ENCODE peak calls at places on chromosomes 12 and 14, in five cellular contexts. One of them, this sample, is unnamed.

GRCh38 chr12:120984351-120984898 is 6.1 kb downstream of the HNF1A start:
- DNase-seq in GM23248: no peak
- DNase-seq in gastrocnemius medialis: no peak
- DNase-seq in HCT116: no peak
- DNase-seq in neuronal stem cell: no peak
- DNase-seq in this sample: no peak

GRCh38 chr12:129127771-129128170 is 274.5 kb downstream of the GLT1D1 start:
- DNase-seq in gastrocnemius medialis: no peak
- DNase-seq in neuronal stem cell: no peak
- DNase-seq in HCT116: no peak
- DNase-seq in GM23248: no peak
- DNase-seq in this sample: no peak

GRCh38 chr12:48296586-48297396 is 53.9 kb downstream of the ZNF641 start:
- DNase-seq in neuronal stem cell: peak; percentile 66
- DNase-seq in GM23248: peak; percentile 82
- DNase-seq in gastrocnemius medialis: peak; percentile 63
- DNase-seq in HCT116: no peak
- DNase-seq in this sample: peak; percentile 75

GRCh38 chr12:129772463-129773169 is 131.2 kb downstream of the TMEM132D start:
- DNase-seq in gastrocnemius medialis: no peak
- DNase-seq in GM23248: no peak
- DNase-seq in neuronal stem cell: no peak
- DNase-seq in HCT116: no peak
- DNase-seq in this sample: no peak

GRCh38 chr14:104075530-104076151 is 9.9 kb upstream of the ASPG start:
- DNase-seq in gastrocnemius medialis: no peak
- DNase-seq in GM23248: peak; percentile 34
- DNase-seq in neuronal stem cell: no peak
- DNase-seq in HCT116: no peak
- DNase-seq in this sample: no peak

GRCh38 chr12:114476159-114476558 is 70.2 kb upstream of the TBX5 start:
- DNase-seq in HCT116: peak; percentile 13
- DNase-seq in neuronal stem cell: no peak
- DNase-seq in gastrocnemius medialis: no peak
- DNase-seq in GM23248: peak; percentile 81
- DNase-seq in this sample: no peak

GRCh38 chr12:119841433-119842210 is 35.5 kb downstream of the CIT start:
- DNase-seq in HCT116: no peak
- DNase-seq in neuronal stem cell: no peak
- DNase-seq in GM23248: peak; percentile 13
- DNase-seq in gastrocnemius medialis: no peak
- DNase-seq in this sample: no peak

GRCh38 chr12:42854826-42855225 is 265.3 kb upstream of the PRICKLE1 start:
- DNase-seq in GM23248: no peak
- DNase-seq in gastrocnemius medialis: no peak
- DNase-seq in HCT116: no peak
- DNase-seq in neuronal stem cell: no peak
- DNase-seq in this sample: no peak

GRCh38 chr12:98221243-98221808 is 294.1 kb upstream of the TMPO start:
- DNase-seq in neuronal stem cell: no peak
- DNase-seq in HCT116: no peak
- DNase-seq in GM23248: no peak
- DNase-seq in gastrocnemius medialis: no peak
- DNase-seq in this sample: no peak

DNA sequence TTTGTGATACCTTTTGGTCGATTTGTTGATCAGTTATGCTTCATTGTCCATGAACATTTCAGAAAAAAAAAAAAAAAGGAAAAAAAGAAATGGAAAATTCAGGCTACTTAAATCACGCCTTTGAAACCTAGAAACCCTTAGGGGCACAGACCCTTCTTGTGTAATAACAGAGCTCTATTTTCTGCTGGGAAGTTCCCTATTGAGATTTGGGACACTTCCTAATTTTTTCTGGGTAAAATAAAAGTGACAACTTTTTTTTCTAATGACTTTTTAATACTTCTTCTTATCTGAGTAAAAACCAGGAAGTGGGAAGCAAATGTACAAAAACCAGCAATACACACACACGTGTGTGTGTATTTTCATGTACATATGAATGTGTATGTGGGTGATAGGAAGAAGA is 35.8 kb downstream of the ETV6 start:
- DNase-seq in neuronal stem cell: no peak
- DNase-seq in GM23248: no peak
- DNase-seq in gastrocnemius medialis: no peak
- DNase-seq in HCT116: no peak
- DNase-seq in this sample: no peak
- H3K4me1 ChIP-seq in neuronal stem cell: no peaks in the 10 kb centered on the region
- H3K4me1 ChIP-seq in GM23248: peaks cover 30% of the 10 kb centered on the region
- H3K4me1 ChIP-seq in gastrocnemius medialis: peaks cover 9% of the 10 kb centered on the region
- H3K4me1 ChIP-seq in HCT116: no peaks in the 10 kb centered on the region
- H3K4me1 ChIP-seq in this sample: peaks cover 16% of the 10 kb centered on the region

DNA sequence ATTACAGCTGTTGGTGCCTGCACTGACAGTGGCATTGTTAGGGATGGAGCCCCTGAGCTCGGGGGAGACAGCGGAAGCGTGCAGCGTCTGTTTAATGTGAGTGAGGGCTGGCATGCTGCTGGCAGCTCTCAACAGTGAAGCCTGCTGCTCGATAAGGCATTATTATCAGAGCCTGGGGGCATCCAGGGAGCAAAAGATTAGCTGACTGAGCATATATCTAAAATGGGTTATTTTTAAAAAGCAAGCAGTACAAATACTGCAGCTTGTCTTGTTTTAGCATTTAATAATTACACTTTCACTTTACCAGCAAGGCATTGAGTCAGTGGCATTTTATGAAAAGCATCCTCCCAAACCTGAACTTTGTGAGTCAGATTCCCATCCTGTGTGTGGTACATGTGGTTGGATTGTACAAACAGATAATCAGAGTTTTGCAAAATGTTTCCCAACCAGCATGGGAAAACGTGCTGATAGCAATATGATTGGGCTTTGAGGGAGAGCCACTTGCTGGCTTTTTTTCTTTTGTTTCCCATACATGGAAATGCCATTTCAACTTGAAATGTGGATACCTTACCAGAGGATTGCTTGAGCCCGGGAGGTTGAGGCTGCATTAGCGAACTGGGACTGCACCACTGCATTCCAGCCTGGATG is 150.8 kb downstream of the PRKCH start:
- DNase-seq in HCT116: no peak
- DNase-seq in GM23248: peak; percentile 95
- DNase-seq in neuronal stem cell: no peak
- DNase-seq in gastrocnemius medialis: no peak
- DNase-seq in this sample: no peak
- H3K4me3 ChIP-seq in HCT116: no peak overlapping the region
- H3K4me3 ChIP-seq in GM23248: peak overlapping the region; percentile 82
- H3K4me3 ChIP-seq in neuronal stem cell: no peak overlapping the region
- H3K4me3 ChIP-seq in gastrocnemius medialis: peak overlapping the region; percentile 4
- H3K4me3 ChIP-seq in this sample: peak overlapping the region; percentile 45

DNA sequence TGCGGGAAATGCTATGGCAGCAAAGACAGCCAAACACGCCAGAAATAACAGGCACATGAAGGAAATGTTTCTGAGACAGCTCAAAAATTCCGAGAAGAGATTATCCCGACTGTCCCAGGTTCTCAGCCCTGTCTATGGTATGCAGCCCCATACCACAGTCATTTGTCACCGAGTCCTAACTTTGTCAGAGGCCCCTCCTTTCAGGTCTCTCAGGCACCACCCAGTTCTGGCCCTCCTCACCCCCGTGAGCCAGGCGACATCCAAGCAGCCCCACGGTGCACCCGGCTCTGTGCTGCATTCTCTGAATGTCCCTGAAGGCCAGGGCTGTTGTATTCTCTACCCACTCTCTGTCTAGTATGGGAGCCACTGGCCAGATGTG is 24.0 kb downstream of the SSH1 start:
- DNase-seq in neuronal stem cell: no peak
- DNase-seq in HCT116: peak; percentile 71
- DNase-seq in gastrocnemius medialis: peak; percentile 54
- DNase-seq in GM23248: peak; percentile 95
- DNase-seq in this sample: peak; percentile 71
- H3K27ac ChIP-seq in neuronal stem cell: peak overlapping the region; percentile 68
- H3K27ac ChIP-seq in HCT116: peak overlapping the region; percentile 67
- H3K27ac ChIP-seq in gastrocnemius medialis: peak overlapping the region; percentile 82
- H3K27ac ChIP-seq in GM23248: peak overlapping the region; percentile 100
- H3K27ac ChIP-seq in this sample: peak overlapping the region; percentile 92

GRCh38 chr14:99538275-99538674 is 57.1 kb downstream of the CCNK start:
- DNase-seq in gastrocnemius medialis: no peak
- DNase-seq in HCT116: no peak
- DNase-seq in GM23248: no peak
- DNase-seq in neuronal stem cell: no peak
- DNase-seq in this sample: no peak

GRCh38 chr14:99537399-99537798 is 56.2 kb downstream of the CCNK start:
- DNase-seq in GM23248: peak; percentile 89
- DNase-seq in gastrocnemius medialis: no peak
- DNase-seq in HCT116: no peak
- DNase-seq in neuronal stem cell: no peak
- DNase-seq in this sample: no peak

GRCh38 chr14:99539503-99539902 is 58.3 kb downstream of the CCNK start:
- DNase-seq in HCT116: no peak
- DNase-seq in GM23248: no peak
- DNase-seq in gastrocnemius medialis: no peak
- DNase-seq in neuronal stem cell: no peak
- DNase-seq in this sample: no peak

GRCh38 chr14:99540196-99541032 is 59.2 kb downstream of the CCNK start:
- DNase-seq in gastrocnemius medialis: no peak
- DNase-seq in neuronal stem cell: no peak
- DNase-seq in GM23248: no peak
- DNase-seq in HCT116: no peak
- DNase-seq in this sample: no peak

GRCh38 chr14:99538733-99539132 is 57.5 kb downstream of the CCNK start:
- DNase-seq in neuronal stem cell: no peak
- DNase-seq in HCT116: no peak
- DNase-seq in GM23248: no peak
- DNase-seq in gastrocnemius medialis: no peak
- DNase-seq in this sample: no peak
- H3K4me1 ChIP-seq in neuronal stem cell: peaks cover 43% of the 10 kb centered on the region
- H3K4me1 ChIP-seq in HCT116: peaks cover 35% of the 10 kb centered on the region
- H3K4me1 ChIP-seq in GM23248: peaks cover 15% of the 10 kb centered on the region
- H3K4me1 ChIP-seq in gastrocnemius medialis: peaks cover 5% of the 10 kb centered on the region
- H3K4me1 ChIP-seq in this sample: peaks cover 16% of the 10 kb centered on the region

DNA sequence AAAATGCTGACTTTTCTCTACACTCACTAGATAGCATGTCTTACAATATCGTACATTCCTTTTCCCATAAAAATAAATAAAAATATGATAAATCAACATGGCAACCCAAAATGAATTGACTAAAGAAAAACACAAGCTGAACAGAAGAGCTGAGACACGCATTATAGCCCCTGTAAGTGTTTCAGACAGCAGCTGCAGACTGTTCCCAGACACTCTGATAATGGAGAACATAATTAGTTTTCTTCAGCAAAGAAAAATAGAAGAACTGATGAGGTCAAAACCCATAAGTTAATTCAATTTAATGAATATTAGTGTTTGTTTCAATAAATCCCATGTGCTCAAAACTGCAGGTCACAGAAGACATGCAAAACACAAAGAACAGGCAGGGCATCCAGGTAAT is 23.8 kb downstream of the ST8SIA1 start:
- DNase-seq in HCT116: no peak
- DNase-seq in GM23248: no peak
- DNase-seq in gastrocnemius medialis: no peak
- DNase-seq in neuronal stem cell: no peak
- DNase-seq in this sample: no peak
- H3K4me3 ChIP-seq in HCT116: no peak overlapping the region
- H3K4me3 ChIP-seq in GM23248: no peak overlapping the region
- H3K4me3 ChIP-seq in gastrocnemius medialis: no peak overlapping the region
- H3K4me3 ChIP-seq in neuronal stem cell: no peak overlapping the region
- H3K4me3 ChIP-seq in this sample: no peak overlapping the region

DNA sequence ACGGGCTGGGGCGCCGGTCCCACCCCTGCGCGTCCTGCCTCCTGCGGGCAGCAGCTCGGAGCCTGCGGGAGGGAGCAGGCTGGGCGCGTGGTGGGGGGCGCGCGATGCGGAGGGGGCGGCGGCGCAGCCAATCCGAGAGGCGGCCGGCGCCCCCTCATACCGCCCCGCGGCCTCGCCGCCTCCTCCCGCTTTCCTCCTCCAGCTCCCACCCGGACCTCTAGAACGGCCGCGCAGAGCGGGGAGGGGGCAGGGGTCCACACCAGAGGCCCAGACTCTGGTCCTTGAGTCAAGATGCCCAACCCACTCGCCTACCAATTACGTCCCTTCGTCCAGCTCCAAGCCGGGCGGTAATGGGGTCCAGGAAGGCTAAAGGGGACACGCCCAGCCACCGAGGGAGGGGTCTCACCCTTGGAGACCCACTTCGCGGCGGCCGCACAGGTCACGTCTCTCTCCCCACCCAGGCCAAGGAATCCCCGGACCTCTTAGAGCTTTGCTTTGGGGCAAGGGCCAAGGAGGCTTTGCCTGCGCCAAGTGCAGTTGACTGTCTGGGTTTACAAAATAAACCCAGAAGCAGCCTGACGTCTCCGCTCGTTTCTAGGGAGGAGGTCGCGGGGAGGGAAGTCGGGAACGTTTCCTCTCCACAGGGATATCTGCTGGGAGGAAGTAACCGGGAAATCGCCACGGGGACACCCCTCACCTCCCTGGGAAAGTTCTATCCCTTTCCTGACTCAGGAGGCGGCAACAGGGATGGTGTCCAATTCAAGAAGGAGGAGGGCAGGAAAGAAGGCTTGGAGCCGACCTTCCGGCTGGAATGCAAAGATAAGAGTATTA is at the start of gene AMIGO2:
- DNase-seq in gastrocnemius medialis: peak; percentile 13
- DNase-seq in HCT116: no peak
- DNase-seq in neuronal stem cell: peak; percentile 46
- DNase-seq in GM23248: peak; percentile 67
- DNase-seq in this sample: peak; percentile 57
- H3K27ac ChIP-seq in gastrocnemius medialis: peak within 1 kb of the TSS; percentile 62
- H3K27ac ChIP-seq in HCT116: peak within 1 kb of the TSS; percentile 39
- H3K27ac ChIP-seq in neuronal stem cell: no peak within 1 kb of the TSS
- H3K27ac ChIP-seq in GM23248: peak within 1 kb of the TSS; percentile 74
- H3K27ac ChIP-seq in this sample: peak within 1 kb of the TSS; percentile 63

This sample was measured in psoas muscle.